ENCODE peak calls at places on chromosomes 7 and 10, in five cellular contexts. U, O, R, P and I are unnamed samples.

GRCh38 chr7:139482662-139483466 is 609 bp downstream of the KLRG2 start:
- DNase-seq in U (no peak), O (peak), R (peak), P (no peak), I (peak)

GRCh38 chr7:98922392-98923107 is 44.2 kb downstream of the TRRAP start:
- DNase-seq in U (no peak), O (peak), R (no peak), P (peak), I (no peak)

GRCh38 chr7:142537760-142538159 is 211.5 kb upstream of the PRSS1 start:
- DNase-seq in U (no peak), O (no peak), R (no peak), P (no peak), I (no peak)

GRCh38 chr10:75542902-75543301 is 111.5 kb downstream of the LRMDA start:
- DNase-seq in U (no peak), O (peak), R (no peak), P (no peak), I (peak)

GRCh38 chr10:21953585-21954057 is 49.9 kb downstream of the DNAJC1 start:
- DNase-seq in U (no peak), O (peak), R (no peak), P (no peak), I (no peak)

GRCh38 chr10:14384096-14384730 is 53.5 kb upstream of the FRMD4A start:
- DNase-seq in U (no peak), O (no peak), R (no peak), P (no peak), I (no peak)

GRCh38 chr7:66500087-66500486 is 128.6 kb upstream of the KCTD7 start:
- DNase-seq in U (no peak), O (peak), R (no peak), P (no peak), I (no peak)

GRCh38 chr7:35624299-35625186 is 70.4 kb downstream of the HERPUD2 start:
- DNase-seq in U (peak), O (peak), R (peak), P (no peak), I (no peak)

GRCh38 chr10:98006266-98006665 is 24.2 kb downstream of the CRTAC1 start:
- DNase-seq in U (no peak), O (no peak), R (no peak), P (peak), I (peak)

GRCh38 chr7:19538036-19538435 is 170.8 kb downstream of the POLR1F start:
- DNase-seq in U (no peak), O (no peak), R (no peak), P (no peak), I (no peak)

GRCh38 chr7:46175221-46175620 is 254.1 kb upstream of the IGFBP3 start:
- DNase-seq in U (no peak), O (no peak), R (no peak), P (no peak), I (no peak)

GRCh38 chr10:48467669-48468068 is 137.2 kb downstream of the ARHGAP22 start:
- DNase-seq in U (no peak), O (no peak), R (no peak), P (no peak), I (no peak)

GRCh38 chr10:6200588-6201510 is 1.9 kb upstream of the PFKFB3 start:
- DNase-seq in U (peak), O (peak), R (peak), P (no peak), I (peak)

GRCh38 chr10:61791216-61791615 is 110.3 kb upstream of the ARID5B start:
- DNase-seq in U (no peak), O (no peak), R (no peak), P (no peak), I (no peak)

GRCh38 chr10:90413196-90413595 is 444.6 kb downstream of the HTR7 start:
- DNase-seq in U (no peak), O (no peak), R (no peak), P (no peak), I (no peak)

GRCh38 chr7:94656925-94657731 is 1.2 kb upstream of the SGCE start:
- DNase-seq in U (no peak), O (peak), R (no peak), P (no peak), I (peak)

GRCh38 chr10:58660577-58661255 is 148.0 kb downstream of the BICC1 start:
- DNase-seq in U (no peak), O (no peak), R (no peak), P (no peak), I (no peak)

GRCh38 chr7:114925443-114925842 is 3.5 kb downstream of the MDFIC start:
- DNase-seq in U (no peak), O (no peak), R (no peak), P (no peak), I (no peak)
- H3K4me3 ChIP-seq in U (peak), O (no peak), R (no peak), P (no peak), I (no peak)

GRCh38 chr10:88212069-88212468 is 348.6 kb downstream of the PTEN start:
- DNase-seq in U (no peak), O (no peak), R (no peak), P (no peak), I (no peak)

GRCh38 chr10:88211230-88211629 is 347.8 kb downstream of the PTEN start:
- DNase-seq in U (no peak), O (no peak), R (no peak), P (no peak), I (no peak)

GRCh38 chr10:88209837-88210552 is 346.6 kb downstream of the PTEN start:
- DNase-seq in U (no peak), O (peak), R (no peak), P (no peak), I (no peak)

GRCh38 chr10:88216976-88217375 is 353.6 kb downstream of the PTEN start:
- DNase-seq in U (no peak), O (no peak), R (no peak), P (no peak), I (peak)

DNA sequence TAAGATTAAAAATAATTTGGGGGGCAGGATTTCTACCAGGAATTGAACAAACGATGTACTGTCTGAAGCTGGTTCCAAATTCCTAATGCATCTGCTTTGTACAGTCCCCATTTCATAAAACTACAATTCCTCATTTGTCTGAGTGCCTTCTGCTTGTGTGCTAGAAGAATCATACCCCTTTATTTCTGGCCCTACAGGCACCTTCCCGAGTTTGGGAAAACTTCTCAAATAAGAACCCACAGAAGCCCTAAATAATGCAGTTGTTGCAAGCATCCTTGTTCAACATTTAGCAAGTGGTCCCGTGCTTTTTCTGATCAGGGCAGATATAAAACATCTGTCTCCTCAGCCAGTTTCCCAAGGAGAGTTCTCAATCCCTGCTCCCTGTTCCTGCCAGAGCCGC is 349.8 kb downstream of the PTEN start:
- DNase-seq in U (no peak), O (no peak), R (no peak), P (no peak), I (no peak)
- H3K4me3 ChIP-seq in U (no peak), O (no peak), R (no peak), P (no peak), I (no peak)

DNA sequence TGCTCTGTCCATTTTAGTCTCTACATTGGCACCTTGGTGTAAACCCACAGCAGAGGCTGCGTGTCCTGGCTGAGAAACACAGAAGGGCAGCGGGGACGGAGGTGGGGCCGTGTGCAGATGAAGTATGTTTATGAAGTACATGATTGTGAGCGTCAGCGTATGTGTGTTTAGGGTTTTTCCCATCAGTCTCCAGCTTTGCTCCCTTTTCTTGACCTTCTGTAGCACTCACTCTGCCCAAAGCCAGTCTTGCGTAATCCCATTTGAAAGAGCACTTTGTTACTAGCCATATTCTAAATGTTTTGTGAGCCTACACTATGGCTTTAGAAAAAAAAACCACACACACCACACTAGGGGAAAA is 750.8 kb upstream of the SORCS1 start:
- DNase-seq in U (no peak), O (peak), R (no peak), P (no peak), I (no peak)
- H3K4me3 ChIP-seq in U (peak), O (peak), R (no peak), P (peak), I (no peak)

DNA sequence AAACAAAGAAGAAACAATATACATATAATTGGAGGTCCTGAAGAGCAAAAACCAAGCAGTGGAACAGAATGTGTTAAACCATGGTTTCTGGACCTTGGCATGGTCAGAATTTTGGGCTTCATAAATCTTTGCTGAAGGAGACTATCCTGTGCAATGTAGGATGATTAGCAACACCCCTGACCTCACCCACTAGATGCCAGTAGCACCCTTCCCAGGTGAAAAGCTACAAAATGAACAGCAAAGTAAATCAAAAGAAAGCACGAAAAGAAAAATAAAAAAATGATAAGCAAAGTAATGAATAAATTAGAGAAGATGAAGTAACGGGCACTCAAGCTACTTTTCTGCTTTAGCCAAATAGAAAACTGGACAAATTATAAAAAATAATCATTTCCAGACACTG is 19.2 kb upstream of the ZPBP start:
- DNase-seq in U (no peak), O (no peak), R (no peak), P (no peak), I (no peak)
- H3K4me3 ChIP-seq in U (no peak), O (no peak), R (no peak), P (no peak), I (no peak)

DNA sequence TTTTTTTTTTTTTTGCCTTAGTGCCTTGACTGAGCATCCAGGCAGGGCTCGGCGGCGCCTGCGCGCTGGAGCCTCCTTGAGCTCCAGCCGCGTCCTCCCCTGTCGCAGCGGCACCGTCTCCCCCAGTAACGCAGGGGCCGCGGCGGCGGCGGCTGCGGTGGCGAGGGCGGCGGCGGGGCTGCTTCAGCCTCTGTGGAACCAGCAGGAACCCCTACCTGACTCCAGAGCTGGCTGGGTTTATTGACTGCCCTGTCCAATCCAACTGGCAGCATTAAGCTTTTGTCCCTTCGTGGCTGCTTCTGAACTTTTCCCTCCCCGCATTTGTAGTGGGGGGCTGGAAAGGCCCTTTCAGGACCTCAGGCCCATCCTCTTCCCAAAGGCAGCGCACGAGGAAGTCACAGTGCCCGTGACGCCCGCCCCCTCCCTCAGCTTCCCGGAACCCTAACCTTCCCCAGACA is at the start of gene GPR85:
- DNase-seq in U (peak), O (peak), R (peak), P (no peak), I (peak)
- H3K4me3 ChIP-seq in U (peak), O (peak), R (peak), P (peak), I (no peak)